ENCODE peak calls at places on chromosome 22, in six cellular contexts. G, H, V, Z, R and Q are unnamed samples.

GRCh38 chr22:49045276-49045675 is 782.4 kb downstream of the BRD1 start:
- DNase-seq in G (no peak), H (no peak), V (no peak), Z (no peak), R (no peak), Q (no peak)

GRCh38 chr22:40417881-40418280 is 47.5 kb downstream of the SGSM3 start:
- DNase-seq in G (no peak), H (no peak), V (no peak), Z (no peak), R (no peak), Q (no peak)

GRCh38 chr22:49959782-49960158 is 802 bp upstream of the PIM3 start:
- DNase-seq in G (no peak), H (no peak), V (no peak), Z (no peak), R (no peak), Q (no peak)

GRCh38 chr22:19756288-19757128 is 4.1 kb upstream of the TBX1 start:
- DNase-seq in G (peak), H (no peak), V (no peak), Z (no peak), R (peak), Q (no peak)

GRCh38 chr22:20061481-20061861 is 18.6 kb upstream of the DGCR8 start:
- DNase-seq in G (no peak), H (peak), V (no peak), Z (no peak), R (no peak), Q (no peak)

GRCh38 chr22:43238526-43239006 is 51.6 kb upstream of the TTLL12 start:
- DNase-seq in G (no peak), H (no peak), V (no peak), Z (no peak), R (no peak), Q (no peak)

GRCh38 chr22:47213571-47214230 is 451.3 kb downstream of the TBC1D22A start:
- DNase-seq in G (no peak), H (no peak), V (no peak), Z (no peak), R (no peak), Q (no peak)

GRCh38 chr22:37202706-37203105 is 9.6 kb downstream of the SSTR3 start:
- DNase-seq in G (no peak), H (no peak), V (no peak), Z (no peak), R (no peak), Q (no peak)

GRCh38 chr22:48491451-48491941 is 1336.2 kb downstream of the BRD1 start:
- DNase-seq in G (no peak), H (no peak), V (no peak), Z (peak), R (no peak), Q (no peak)

GRCh38 chr22:33600595-33600994 is 319.7 kb downstream of the LARGE1 start:
- DNase-seq in G (no peak), H (no peak), V (no peak), Z (no peak), R (no peak), Q (no peak)

GRCh38 chr22:30208631-30209603 is 37.6 kb downstream of the LIF start:
- DNase-seq in G (no peak), H (no peak), V (no peak), Z (no peak), R (no peak), Q (no peak)

GRCh38 chr22:37534445-37534844 is 15.2 kb upstream of the CARD10 start:
- DNase-seq in G (no peak), H (no peak), V (no peak), Z (no peak), R (no peak), Q (no peak)

GRCh38 chr22:38080847-38081635 is 2.9 kb downstream of the SLC16A8 start:
- DNase-seq in G (no peak), H (no peak), V (no peak), Z (peak), R (no peak), Q (no peak)

GRCh38 chr22:39185601-39186012 is 33.1 kb upstream of the CBX7 start:
- DNase-seq in G (no peak), H (peak), V (no peak), Z (no peak), R (no peak), Q (no peak)

GRCh38 chr22:50112151-50113118 is 22.6 kb downstream of the MOV10L1 start:
- DNase-seq in G (no peak), H (no peak), V (no peak), Z (no peak), R (no peak), Q (no peak)

GRCh38 chr22:44719586-44720368 is 17.8 kb downstream of the PRR5 start:
- DNase-seq in G (no peak), H (no peak), V (no peak), Z (no peak), R (no peak), Q (no peak)

GRCh38 chr22:43378011-43378704 is 33.7 kb upstream of the MPPED1 start:
- DNase-seq in G (no peak), H (no peak), V (no peak), Z (no peak), R (no peak), Q (no peak)

GRCh38 chr22:50012201-50013181 is at the start of gene IL17REL:
- DNase-seq in G (no peak), H (no peak), V (no peak), Z (no peak), R (peak), Q (no peak)

GRCh38 chr22:49632199-49633009 is 195.3 kb downstream of the BRD1 start:
- DNase-seq in G (no peak), H (peak), V (no peak), Z (peak), R (no peak), Q (no peak)

GRCh38 chr22:40509401-40510134 is 127.0 kb downstream of the MRTFA start:
- DNase-seq in G (no peak), H (peak), V (no peak), Z (no peak), R (no peak), Q (no peak)

GRCh38 chr22:22810018-22810427 is 77.6 kb upstream of the IGLL5 start:
- DNase-seq in G (peak), H (peak), V (no peak), Z (no peak), R (no peak), Q (no peak)

GRCh38 chr22:46604306-46604690 is 15.9 kb upstream of the GRAMD4 start:
- DNase-seq in G (no peak), H (peak), V (no peak), Z (no peak), R (peak), Q (no peak)

GRCh38 chr22:25996669-25997068 is 172.6 kb upstream of the SEZ6L start:
- DNase-seq in G (no peak), H (no peak), V (no peak), Z (no peak), R (no peak), Q (no peak)

GRCh38 chr22:39276461-39277134 is 31.8 kb upstream of the PDGFB start:
- DNase-seq in G (no peak), H (no peak), V (no peak), Z (no peak), R (no peak), Q (no peak)

GRCh38 chr22:41274856-41275255 is 11.1 kb downstream of the RANGAP1 start:
- DNase-seq in G (no peak), H (peak), V (no peak), Z (no peak), R (no peak), Q (no peak)

GRCh38 chr22:28792491-28793383 is 7.6 kb downstream of the XBP1 start:
- DNase-seq in G (no peak), H (no peak), V (no peak), Z (no peak), R (no peak), Q (no peak)

GRCh38 chr22:45096256-45096907 is 67.3 kb upstream of the NUP50 start:
- DNase-seq in G (no peak), H (peak), V (no peak), Z (peak), R (peak), Q (no peak)